ENCODE peak calls at places on chromosome 19, in six cellular contexts. H is fibroblast of the aortic adventitia, K is AG04450, W is ascending aorta, J is neural progenitor cell, U is heart right ventricle. Z is an unnamed sample.

GRCh38 chr19:23403581-23404324 is 8.5 kb upstream of the ZNF91 start:
- DNase-seq in J (peak; percentile 16), W (no peak), U (no peak), K (no peak), H (no peak), Z (no peak)

GRCh38 chr19:51108805-51109146 is 567 bp upstream of the CTU1 start:
- DNase-seq in J (no peak), H (no peak), W (no peak), U (no peak), K (no peak), Z (no peak)

GRCh38 chr19:12085074-12085818 is 20.7 kb downstream of the ZNF844 start:
- DNase-seq in H (no peak), W (no peak), U (no peak), K (no peak), J (no peak), Z (no peak)

GRCh38 chr19:47032171-47032811 is 12.7 kb downstream of the NPAS1 start:
- DNase-seq in U (peak; percentile 48), W (no peak), K (no peak), H (no peak), J (peak; percentile 71), Z (peak; percentile 39)

GRCh38 chr19:4278460-4278901 is 585 bp upstream of the SHD start:
- DNase-seq in J (peak; percentile 47), H (no peak), U (no peak), K (no peak), W (no peak), Z (no peak)

GRCh38 chr19:38735257-38735686 is 9.0 kb downstream of the CAPN12 start:
- DNase-seq in W (no peak), J (peak; percentile 72), K (no peak), H (no peak), U (peak; percentile 23), Z (no peak)

GRCh38 chr19:12111176-12111575 is 29.0 kb downstream of the ZNF20 start:
- DNase-seq in W (no peak), U (no peak), H (no peak), K (no peak), J (no peak), Z (peak; percentile 40)

GRCh38 chr19:5022066-5022860 is 53.4 kb downstream of the KDM4B start:
- DNase-seq in K (no peak), J (no peak), W (no peak), U (no peak), H (no peak), Z (no peak)

GRCh38 chr19:52070496-52070895 is 21.9 kb upstream of the ZNF432 start:
- DNase-seq in K (no peak), W (no peak), H (peak; percentile 12), J (no peak), U (no peak), Z (no peak)

GRCh38 chr19:6530385-6531162 is at the start of gene TNFSF9:
- DNase-seq in W (peak; percentile 90), K (peak; percentile 33), J (peak; percentile 92), U (peak; percentile 90), H (peak; percentile 90), Z (peak; percentile 86)

GRCh38 chr19:49579947-49580263 is 451 bp downstream of the NOSIP start:
- DNase-seq in J (no peak), H (no peak), K (no peak), W (no peak), U (no peak), Z (no peak)

GRCh38 chr19:46365561-46365960 is 18.7 kb downstream of the PPP5C start:
- DNase-seq in U (no peak), K (no peak), W (peak; percentile 9), H (no peak), J (peak; percentile 41), Z (no peak)

GRCh38 chr19:35330475-35330874 is 1.5 kb downstream of the CD22 start:
- DNase-seq in U (no peak), W (no peak), K (no peak), J (no peak), H (no peak), Z (no peak)

GRCh38 chr19:53365899-53366493 is 491 bp downstream of the ZNF525 start:
- DNase-seq in K (no peak), H (no peak), W (no peak), J (peak; percentile 66), U (peak; percentile 24), Z (peak; percentile 6)

GRCh38 chr19:48741222-48741999 is 1.0 kb upstream of the RASIP1 start:
- DNase-seq in U (peak; percentile 73), J (peak; percentile 71), K (no peak), H (no peak), W (no peak), Z (no peak)

GRCh38 chr19:19538767-19539166 is 702 bp downstream of the CILP2 start:
- DNase-seq in U (no peak), H (no peak), K (no peak), J (no peak), W (no peak), Z (no peak)

GRCh38 chr19:32675720-32676185 is at the start of gene RGS9BP:
- DNase-seq in W (peak; percentile 89), J (peak; percentile 70), K (peak; percentile 26), H (peak; percentile 65), U (peak; percentile 90), Z (peak; percentile 78)

GRCh38 chr19:30231408-30232318 is 140.5 kb upstream of the ZNF536 start:
- DNase-seq in K (no peak), H (no peak), W (no peak), J (no peak), U (no peak), Z (no peak)

GRCh38 chr19:30228113-30228725 is 144.0 kb upstream of the ZNF536 start:
- DNase-seq in J (peak; percentile 58), U (no peak), H (no peak), K (no peak), W (no peak), Z (no peak)

GRCh38 chr19:30228726-30229523 is 143.3 kb upstream of the ZNF536 start:
- DNase-seq in J (peak; percentile 65), W (no peak), H (peak; percentile 4), K (no peak), U (no peak), Z (no peak)

GRCh38 chr19:30227661-30228112 is 144.5 kb upstream of the ZNF536 start:
- DNase-seq in J (peak; percentile 94), H (peak; percentile 17), K (no peak), W (no peak), U (peak; percentile 67), Z (peak; percentile 65)

DNA sequence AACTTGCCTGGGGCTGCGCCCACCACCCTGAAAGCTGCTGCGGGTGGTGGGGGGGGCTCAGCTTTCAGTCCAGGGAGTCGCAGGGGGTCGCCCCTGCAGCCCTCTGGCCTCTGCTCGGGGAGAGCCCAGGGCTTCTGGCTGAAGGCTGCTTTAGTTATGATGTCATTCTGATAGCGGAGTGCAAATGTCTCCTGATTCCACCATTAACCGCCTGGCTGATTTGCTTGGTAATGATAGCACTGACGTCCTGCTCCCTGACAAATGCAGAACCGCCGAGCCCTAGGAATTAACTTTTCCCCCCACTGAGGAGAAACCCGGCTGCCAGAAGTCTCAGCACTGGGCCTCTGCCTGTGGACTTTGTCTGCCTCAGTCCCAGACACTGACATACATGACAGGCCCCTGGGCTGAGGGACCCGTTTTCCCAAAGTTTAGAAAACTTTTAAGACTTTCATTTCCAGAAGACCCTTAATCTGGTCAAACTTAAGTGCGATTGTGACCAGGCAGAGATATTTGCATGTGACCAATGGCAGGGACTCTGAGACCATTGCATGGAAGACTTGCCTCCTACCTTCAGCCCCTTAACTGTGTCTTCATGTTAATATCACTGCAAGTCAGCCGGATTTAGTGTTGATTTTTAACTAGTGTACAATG is 142.5 kb upstream of the ZNF536 start:
- DNase-seq in U (no peak), W (no peak), J (peak; percentile 64), H (no peak), K (no peak), Z (no peak)
- H3K4me3 ChIP-seq in U (peak overlapping the region; percentile 55), W (no peak overlapping the region), J (peak overlapping the region; percentile 71), H (no peak overlapping the region), K (no peak overlapping the region), Z (peak overlapping the region; percentile 76)

GRCh38 chr19:34323433-34324204 is 41.4 kb upstream of the GPI start:
- DNase-seq in W (no peak), H (no peak), U (no peak), J (peak; percentile 20), K (no peak), Z (no peak)

GRCh38 chr19:34319785-34320184 is 45.2 kb upstream of the GPI start:
- DNase-seq in U (no peak), K (no peak), W (peak; percentile 73), H (no peak), J (no peak), Z (no peak)

GRCh38 chr19:34320277-34320676 is 44.7 kb upstream of the GPI start:
- DNase-seq in W (no peak), H (no peak), U (no peak), K (no peak), J (no peak), Z (no peak)

GRCh38 chr19:34319230-34319585 is 45.8 kb upstream of the GPI start:
- DNase-seq in K (no peak), W (no peak), U (no peak), J (no peak), H (no peak), Z (peak; percentile 8)

DNA sequence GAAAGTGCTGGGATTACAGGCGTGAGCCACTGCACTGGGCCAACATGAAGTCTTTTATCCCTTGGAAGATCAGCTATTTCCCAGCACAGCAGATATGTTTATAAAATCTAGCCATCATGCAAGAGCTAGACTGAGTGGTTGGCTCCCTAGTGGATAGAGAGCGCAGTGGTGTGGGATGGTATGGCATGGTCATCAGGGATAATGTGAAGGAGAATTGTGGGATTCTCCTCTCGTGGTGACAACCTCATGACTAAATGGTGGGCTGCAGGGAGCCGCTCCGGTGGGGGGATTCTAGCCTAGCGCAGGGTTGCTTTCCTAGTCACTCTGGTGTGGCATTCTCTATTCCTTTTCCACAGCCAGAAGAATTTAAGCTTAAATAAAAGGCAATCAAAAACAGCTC is 43.3 kb upstream of the GPI start:
- DNase-seq in U (no peak), J (no peak), W (no peak), H (no peak), K (no peak), Z (no peak)
- TF ChIP-seq CTCF in U (no peak), J (no peak), W (no peak), H (no peak), K (no peak), Z (no peak)

DNA sequence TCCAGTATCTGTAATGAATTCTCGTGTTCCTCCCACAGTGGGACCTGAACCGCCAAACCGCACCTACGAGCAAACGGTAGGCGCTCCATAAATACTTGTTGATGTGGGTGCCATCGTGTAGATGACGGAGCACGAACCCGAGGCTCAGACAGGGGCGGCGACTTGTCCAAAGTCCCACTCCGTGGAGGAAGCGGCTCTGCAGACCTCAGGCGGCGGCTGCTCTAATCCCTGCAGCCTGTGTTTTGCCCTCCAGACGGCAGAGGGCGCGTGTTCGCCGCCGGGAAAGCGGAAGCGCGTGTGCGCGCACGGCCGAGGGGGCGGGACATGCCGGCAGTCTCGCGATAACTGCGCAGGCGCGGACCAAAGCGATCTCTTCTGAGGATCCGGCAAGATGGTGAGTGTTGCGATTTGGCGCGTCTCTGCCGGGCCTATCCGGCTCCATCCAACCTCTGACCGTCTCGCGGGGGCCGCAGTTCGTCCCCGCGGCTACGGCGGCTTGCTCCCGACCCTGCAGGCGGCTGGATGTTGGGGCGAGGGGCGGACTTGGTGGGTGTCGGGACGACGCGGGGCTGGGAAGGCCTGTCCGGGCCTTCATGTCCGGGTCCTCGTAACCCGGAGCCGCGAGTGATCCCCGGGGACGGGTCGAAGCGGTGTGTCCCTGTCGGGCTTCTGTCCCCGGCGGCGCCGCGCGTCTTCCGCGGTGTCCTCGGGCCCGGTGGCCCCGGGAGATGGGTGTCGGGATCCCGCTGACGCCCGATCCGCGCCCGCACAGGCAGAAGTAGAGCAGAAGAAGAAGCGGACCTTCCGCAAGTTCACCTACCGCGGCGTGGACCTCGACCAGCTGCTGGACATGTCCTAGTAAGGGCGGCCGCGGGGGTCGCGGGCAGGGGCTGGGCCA is at the start of gene RPS15:
- DNase-seq in U (peak; percentile 97), W (peak; percentile 95), K (peak; percentile 92), J (peak; percentile 97), H (peak; percentile 96), Z (peak; percentile 91)
- H3K4me3 ChIP-seq in U (peak within 1 kb of the TSS; percentile 69), W (peak within 1 kb of the TSS; percentile 75), K (peak within 1 kb of the TSS; percentile 61), J (peak within 1 kb of the TSS; percentile 90), H (peak within 1 kb of the TSS; percentile 83), Z (peak within 1 kb of the TSS; percentile 95)

GRCh38 chr19:28530406-28531035 is 682.4 kb downstream of the UQCRFS1 start:
- DNase-seq in H (no peak), J (no peak), K (no peak), W (no peak), U (no peak), Z (no peak)
- TF ChIP-seq CTCF in H (no peak), J (no peak), K (no peak), W (no peak), U (no peak), Z (no peak)